ENCODE peak calls at places on chromosomes 16 and 17, in eight cellular contexts. K, G, M, P, J, R, C and F are unnamed samples. For H3K4me1, the result is how much of the 10 kb centered on the place peaks cover.

GRCh38 chr17:2053380-2054261 is 1.3 kb upstream of the HIC1 start:
- DNase-seq in C (peak), J (peak), R (peak), K (peak), P (peak), G (peak), M (no peak), F (peak)

GRCh38 chr17:65794572-65794971 is 233.1 kb upstream of the AXIN2 start:
- DNase-seq in R (no peak), K (no peak), M (no peak), C (no peak), P (peak), G (no peak), J (no peak), F (no peak)

GRCh38 chr17:57284583-57284982 is 28.3 kb downstream of the MSI2 start:
- DNase-seq in G (no peak), K (no peak), R (no peak), J (no peak), C (no peak), M (no peak), P (no peak), F (no peak)

GRCh38 chr16:16120382-16121184 is 102.7 kb downstream of the ABCC6 start:
- DNase-seq in G (peak), J (no peak), R (peak), P (peak), M (no peak), K (no peak), C (peak), F (no peak)

GRCh38 chr16:15053904-15054303 is 2.0 kb downstream of the NTAN1 start:
- DNase-seq in P (no peak), G (no peak), K (no peak), J (no peak), C (no peak), M (no peak), R (no peak), F (no peak)

GRCh38 chr17:55265434-55266021 is 768 bp downstream of the HLF start:
- DNase-seq in G (peak), M (no peak), J (no peak), K (peak), P (no peak), C (peak), R (no peak), F (peak)

GRCh38 chr16:53985865-53986264 is 281.9 kb downstream of the FTO start:
- DNase-seq in P (no peak), K (no peak), M (no peak), J (no peak), C (no peak), R (no peak), G (no peak), F (no peak)

GRCh38 chr17:12983986-12984932 is 33.6 kb downstream of the ELAC2 start:
- DNase-seq in M (no peak), C (no peak), R (peak), J (peak), G (peak), K (no peak), P (peak), F (peak)

GRCh38 chr17:73068322-73069153 is 23.9 kb downstream of the SLC39A11 start:
- DNase-seq in C (no peak), K (no peak), R (no peak), P (peak), M (no peak), G (no peak), J (no peak), F (no peak)

GRCh38 chr17:47316316-47316715 is 7.4 kb upstream of the EFCAB13 start:
- DNase-seq in K (no peak), G (no peak), R (no peak), J (no peak), P (peak), M (no peak), C (no peak), F (no peak)

GRCh38 chr17:75864448-75864871 is 9.3 kb upstream of the WBP2 start:
- DNase-seq in M (no peak), R (peak), P (peak), C (no peak), J (peak), K (no peak), G (peak), F (no peak)

GRCh38 chr16:24151482-24151939 is 104.6 kb upstream of the CACNG3 start:
- DNase-seq in K (no peak), P (no peak), J (no peak), R (no peak), M (no peak), C (no peak), G (no peak), F (no peak)

GRCh38 chr16:89922477-89922883 is 662 bp upstream of the TUBB3 start:
- DNase-seq in M (peak), J (no peak), P (peak), K (peak), R (peak), C (peak), G (peak), F (peak)
- H3K4me1 ChIP-seq in M (half or more), J (under half), P (under half), K (under half), R (under half), C (under half), G (under half), F (under half)

GRCh38 chr17:68288375-68288774 is 2.6 kb downstream of the SLC16A6 start:
- DNase-seq in R (no peak), G (no peak), J (no peak), P (no peak), C (no peak), M (no peak), K (no peak), F (no peak)

GRCh38 chr17:68288804-68289203 is 2.1 kb downstream of the SLC16A6 start:
- DNase-seq in G (no peak), P (no peak), K (no peak), C (no peak), R (peak), J (no peak), M (no peak), F (no peak)

GRCh38 chr17:68290268-68290954 is 516 bp downstream of the SLC16A6 start:
- DNase-seq in G (peak), K (peak), P (no peak), R (peak), M (no peak), J (peak), C (peak), F (no peak)

GRCh38 chr17:68289936-68290267 is 1.0 kb downstream of the SLC16A6 start:
- DNase-seq in K (no peak), J (no peak), R (no peak), P (no peak), M (no peak), C (no peak), G (no peak), F (no peak)

GRCh38 chr17:68289473-68289872 is 1.5 kb downstream of the SLC16A6 start:
- DNase-seq in R (no peak), P (no peak), G (no peak), C (no peak), K (no peak), M (no peak), J (no peak), F (no peak)
- H3K27ac ChIP-seq in R (no peak), P (peak), G (peak), C (no peak), K (no peak), M (peak), J (peak), F (peak)

GRCh38 chr16:75239463-75240122 is 11.8 kb downstream of the BCAR1 start:
- DNase-seq in M (no peak), P (no peak), J (peak), C (peak), R (no peak), G (no peak), K (no peak), F (no peak)
- H3K4me1 ChIP-seq in M (under half), P (half or more), J (half or more), C (under half), R (under half), G (half or more), K (under half), F (under half)

DNA sequence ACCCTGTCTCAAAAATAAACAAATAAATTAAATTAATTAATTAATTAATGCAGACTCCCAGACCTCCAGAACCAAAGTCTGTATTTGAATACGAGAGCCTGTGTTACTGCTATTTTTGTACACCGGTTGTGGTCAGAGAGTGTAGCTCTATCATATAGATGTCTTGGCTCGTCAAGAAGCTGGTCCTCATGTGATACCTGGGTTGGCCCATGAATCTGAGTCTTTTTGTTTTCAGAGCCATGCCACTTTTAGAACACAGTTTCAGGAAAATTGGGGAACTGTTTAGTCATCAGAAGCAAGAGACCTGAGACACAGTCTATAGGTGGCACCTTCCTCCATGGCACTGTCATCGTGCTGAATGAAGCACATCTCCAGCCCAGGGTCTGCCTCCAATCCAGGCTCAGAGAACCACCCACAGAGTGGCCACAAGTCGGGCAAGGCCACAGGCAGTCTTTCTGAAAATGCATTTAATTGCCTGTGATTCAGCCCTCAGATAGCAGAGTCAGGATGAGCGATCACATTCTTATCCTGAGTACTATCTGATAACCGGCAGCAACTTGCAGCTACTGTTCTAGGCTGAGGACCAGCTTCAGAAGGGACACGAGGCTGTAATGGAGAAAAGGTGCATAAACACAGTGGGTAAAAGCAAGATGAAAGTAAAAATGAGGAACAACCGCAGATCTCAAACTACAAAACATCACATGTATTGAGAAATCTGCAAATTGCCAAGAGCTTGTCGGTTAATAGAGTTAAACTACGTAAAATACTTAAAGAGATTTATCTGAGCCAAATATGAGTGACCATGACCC is 14.2 kb upstream of the HAPSTR1 start:
- DNase-seq in G (no peak), R (no peak), J (no peak), C (peak), P (no peak), M (no peak), K (no peak), F (peak)
- H3K27ac ChIP-seq in G (no peak), R (no peak), J (no peak), C (no peak), P (peak), M (no peak), K (no peak), F (peak)